ENCODE peak calls at places on chromosomes 2 and 18, in four cellular contexts. Q is AG10803, T is head of caudate nucleus, D is NCI-H1694 treated with DMSO at 0.1 percent for 48 hours. U is an unnamed sample.

GRCh38 chr18:8849696-8850095 is 144.3 kb downstream of the MTCL1 start:
- DNase-seq in Q (peak; percentile 52), T (no peak), D (no peak), U (no peak)

GRCh38 chr2:225276207-225276606 is 123.3 kb upstream of the NYAP2 start:
- DNase-seq in Q (no peak), T (no peak), D (no peak), U (no peak)

GRCh38 chr18:40957533-40958070 is 997.4 kb upstream of the PIK3C3 start:
- DNase-seq in Q (no peak), T (no peak), D (no peak), U (no peak)

GRCh38 chr2:240818543-240819403 is 1.2 kb downstream of the KIF1A start:
- DNase-seq in Q (no peak), T (peak; percentile 78), D (no peak), U (peak; percentile 76)

GRCh38 chr2:30721668-30722647 is 85.3 kb downstream of the CAPN13 start:
- DNase-seq in Q (no peak), T (no peak), D (no peak), U (no peak)

GRCh38 chr2:102282646-102283045 is 28.7 kb upstream of the IL1RL1 start:
- DNase-seq in Q (no peak), T (no peak), D (no peak), U (no peak)

GRCh38 chr2:210203162-210203561 is 22.1 kb downstream of the ACADL start:
- DNase-seq in Q (no peak), T (no peak), D (no peak), U (no peak)

GRCh38 chr2:64396001-64396400 is 58.0 kb upstream of the LGALSL start:
- DNase-seq in Q (no peak), T (no peak), D (no peak), U (no peak)

GRCh38 chr2:232483923-232484627 is 3.6 kb downstream of the ECEL1 start:
- DNase-seq in Q (no peak), T (no peak), D (no peak), U (no peak)

GRCh38 chr18:39296293-39296888 is 1730.8 kb upstream of the CELF4 start:
- DNase-seq in Q (no peak), T (no peak), D (no peak), U (no peak)

GRCh38 chr18:57891707-57892391 is 88.7 kb upstream of the ATP8B1 start:
- DNase-seq in Q (no peak), T (no peak), D (no peak), U (no peak)

GRCh38 chr2:127968610-127969339 is 59.1 kb downstream of the SAP130 start:
- DNase-seq in Q (peak; percentile 24), T (peak; percentile 50), D (no peak), U (no peak)

GRCh38 chr2:169072163-169072925 is 3.0 kb downstream of the DHRS9 start:
- DNase-seq in Q (no peak), T (no peak), D (peak; percentile 6), U (no peak)

GRCh38 chr18:76486029-76486428 is 9.0 kb downstream of the ZNF516 start:
- DNase-seq in Q (peak; percentile 63), T (no peak), D (no peak), U (no peak)

GRCh38 chr2:105239924-105240323 is 1.6 kb upstream of the GPR45 start:
- DNase-seq in Q (peak; percentile 96), T (no peak), D (no peak), U (no peak)